ENCODE peak calls at places on chromosomes 16 and 17, in seven cellular contexts. Y is T-helper 17 cell; B is CD8-positive, alpha-beta T cell; F is stimulated activated CD8-positive, alpha-beta memory T cell treated with anti-CD3 and anti-CD28 coated beads, Interleukin-4, amount 100 ng/mL, for 48 hours; A is right lobe of liver; I is mucosa of descending colon; Q is fibroblast of mammary gland. J is an unnamed sample.

GRCh38 chr17:79925242-79925957 is 86.2 kb upstream of the CBX4 start:
- DNase-seq in B (no peak), I (peak; percentile 83), Y (no peak), Q (no peak), F (no peak), A (peak; percentile 85), J (no peak)

GRCh38 chr17:73030501-73030911 is 62.0 kb downstream of the SLC39A11 start:
- DNase-seq in A (peak; percentile 76), I (no peak), B (no peak), Q (peak; percentile 60), F (no peak), Y (no peak), J (no peak)

GRCh38 chr16:89924298-89924924 is 1.3 kb downstream of the TUBB3 start:
- DNase-seq in B (no peak), F (peak; percentile 50), Y (no peak), A (no peak), Q (peak; percentile 32), I (peak; percentile 40), J (no peak)

GRCh38 chr16:22091721-22092120 is 620 bp upstream of the VWA3A start:
- DNase-seq in Q (no peak), I (no peak), B (no peak), A (no peak), Y (no peak), F (no peak), J (no peak)

GRCh38 chr16:50183316-50183715 is 30.2 kb downstream of the TENT4B start:
- DNase-seq in F (no peak), B (no peak), Y (no peak), Q (peak; percentile 56), A (no peak), I (no peak), J (no peak)

GRCh38 chr16:55672471-55672870 is 16.7 kb downstream of the SLC6A2 start:
- DNase-seq in Y (no peak), B (no peak), A (no peak), I (peak; percentile 5), Q (peak; percentile 93), F (no peak), J (no peak)

GRCh38 chr17:63647065-63647725 is 25.0 kb downstream of the MAP3K3 start:
- DNase-seq in F (no peak), Y (no peak), A (no peak), B (no peak), Q (no peak), I (no peak), J (no peak)

GRCh38 chr16:56936491-56936890 is 4.5 kb downstream of the HERPUD1 start:
- DNase-seq in Q (no peak), B (no peak), Y (no peak), F (no peak), I (no peak), A (no peak), J (no peak)

GRCh38 chr16:58128721-58129096 is 472 bp downstream of the CFAP20 start:
- DNase-seq in I (no peak), F (no peak), B (no peak), Y (peak; percentile 23), A (peak; percentile 51), Q (no peak), J (peak; percentile 22)

GRCh38 chr16:1920727-1921155 is 2.5 kb upstream of the HS3ST6 start:
- DNase-seq in F (peak; percentile 50), I (peak; percentile 71), A (no peak), Q (no peak), Y (no peak), B (no peak), J (no peak)

GRCh38 chr16:3467920-3468319 is 24.4 kb downstream of the NAA60 start:
- DNase-seq in B (no peak), A (no peak), F (no peak), Y (no peak), I (no peak), Q (peak; percentile 85), J (no peak)

J was measured in T-helper 1 cell.